ENCODE peak calls at places on chromosomes 7 and 10, in eight cellular contexts. V, K, I, R, Y, Q, B and T are unnamed samples.

GRCh38 chr7:101964680-101965079 is 147.3 kb downstream of the CUX1 start:
- DNase-seq in V (no peak), K (no peak), I (no peak), R (no peak), Y (no peak), Q (no peak), B (no peak), T (no peak)

GRCh38 chr7:516606-517456 is 2.8 kb downstream of the PDGFA start:
- DNase-seq in V (no peak), K (peak; percentile 71), I (no peak), R (peak; percentile 72), Y (peak; percentile 83), Q (peak; percentile 63), B (peak; percentile 73), T (no peak)

GRCh38 chr7:111145472-111145871 is 54.5 kb downstream of the LRRN3 start:
- DNase-seq in V (no peak), K (no peak), I (no peak), R (no peak), Y (no peak), Q (no peak), B (no peak), T (no peak)

GRCh38 chr7:42137941-42138340 is 99.1 kb downstream of the GLI3 start:
- DNase-seq in V (no peak), K (no peak), I (no peak), R (no peak), Y (no peak), Q (no peak), B (no peak), T (no peak)

GRCh38 chr10:127905623-127906261 is 1.2 kb upstream of the PTPRE start:
- DNase-seq in V (no peak), K (no peak), I (no peak), R (no peak), Y (no peak), Q (peak; percentile 44), B (no peak), T (no peak)

GRCh38 chr10:100744980-100745881 is at the start of gene PAX2:
- DNase-seq in V (no peak), K (no peak), I (no peak), R (no peak), Y (no peak), Q (no peak), B (no peak), T (no peak)

GRCh38 chr7:127871226-127871625 is 160.0 kb downstream of the LRRC4 start:
- DNase-seq in V (no peak), K (no peak), I (no peak), R (no peak), Y (no peak), Q (no peak), B (no peak), T (no peak)

GRCh38 chr10:113019692-113020424 is 69.8 kb downstream of the TCF7L2 start:
- DNase-seq in V (no peak), K (no peak), I (no peak), R (no peak), Y (no peak), Q (no peak), B (no peak), T (no peak)

GRCh38 chr7:27188666-27189559 is 3.9 kb upstream of the HOXA11 start:
- DNase-seq in V (peak; percentile 61), K (no peak), I (no peak), R (no peak), Y (peak; percentile 78), Q (no peak), B (no peak), T (no peak)

GRCh38 chr7:155769701-155770100 is 42.6 kb downstream of the SHH start:
- DNase-seq in V (no peak), K (peak; percentile 22), I (no peak), R (no peak), Y (no peak), Q (no peak), B (peak; percentile 33), T (no peak)

GRCh38 chr10:59513558-59513957 is 151.2 kb upstream of the FAM13C start:
- DNase-seq in V (no peak), K (no peak), I (no peak), R (no peak), Y (no peak), Q (no peak), B (peak; percentile 75), T (no peak)

GRCh38 chr10:86287422-86287793 is 79.2 kb downstream of the GRID1 start:
- DNase-seq in V (no peak), K (no peak), I (no peak), R (no peak), Y (no peak), Q (peak; percentile 28), B (no peak), T (no peak)